ENCODE peak calls at places on chromosomes 6 and 20, in ten cellular contexts. F, R, G, A, Q, P, Z, U, C and N are unnamed samples.

GRCh38 chr20:51566594-51566993 is 24.1 kb upstream of the NFATC2 start:
- DNase-seq in F (no peak), R (no peak), G (no peak), A (no peak), Q (no peak), P (no peak), Z (no peak), U (no peak), C (no peak), N (no peak)

GRCh38 chr20:17710379-17711305 is 10.9 kb downstream of the BANF2 start:
- DNase-seq in F (no peak), R (no peak), G (no peak), A (no peak), Q (no peak), P (no peak), Z (no peak), U (no peak), C (no peak), N (no peak)

GRCh38 chr6:90286884-90287488 is 9.7 kb downstream of the BACH2 start:
- DNase-seq in F (peak), R (peak), G (no peak), A (no peak), Q (peak), P (no peak), Z (peak), U (peak), C (no peak), N (peak)

GRCh38 chr6:10977231-10977968 is 66.7 kb downstream of the ELOVL2 start:
- DNase-seq in F (no peak), R (no peak), G (no peak), A (no peak), Q (no peak), P (no peak), Z (no peak), U (no peak), C (no peak), N (no peak)

GRCh38 chr20:15814903-15815302 is 758.3 kb downstream of the KIF16B start:
- DNase-seq in F (no peak), R (no peak), G (no peak), A (peak), Q (peak), P (no peak), Z (no peak), U (no peak), C (no peak), N (no peak)

GRCh38 chr20:6698056-6698455 is 69.4 kb upstream of the BMP2 start:
- DNase-seq in F (no peak), R (no peak), G (no peak), A (no peak), Q (peak), P (no peak), Z (no peak), U (no peak), C (no peak), N (peak)

GRCh38 chr20:50350510-50351249 is 159.5 kb upstream of the PTPN1 start:
- DNase-seq in F (no peak), R (peak), G (no peak), A (no peak), Q (no peak), P (no peak), Z (no peak), U (no peak), C (no peak), N (no peak)

GRCh38 chr20:13199279-13199678 is 21.8 kb upstream of the ISM1 start:
- DNase-seq in F (no peak), R (no peak), G (no peak), A (no peak), Q (no peak), P (no peak), Z (no peak), U (no peak), C (no peak), N (no peak)

GRCh38 chr6:109182590-109182989 is 87.3 kb downstream of the CEP57L1 start:
- DNase-seq in F (no peak), R (no peak), G (no peak), A (no peak), Q (no peak), P (peak), Z (peak), U (no peak), C (no peak), N (no peak)